ENCODE peak calls at places on chromosomes 13 and 19, in four cellular contexts. I is IMR-90, Z is body of pancreas, D is epithelial cell of esophagus. Y is an unnamed sample.
A peak's percentile ranks its signal among the peaks of the same experiment; 100 is the strongest.

GRCh38 chr19:15454371-15454800 is 4.6 kb upstream of the WIZ start:
- DNase-seq in I (no peak), Z (peak; percentile 54), D (no peak), Y (no peak)

GRCh38 chr13:102555914-102556553 is 40.8 kb upstream of the TPP2 start:
- DNase-seq in I (peak; percentile 26), Z (no peak), D (peak; percentile 73), Y (peak; percentile 51)

GRCh38 chr19:16351133-16351809 is 26.6 kb downstream of the KLF2 start:
- DNase-seq in I (peak; percentile 54), Z (no peak), D (no peak), Y (no peak)

GRCh38 chr13:83618966-83619365 is 263.3 kb downstream of the SLITRK1 start:
- DNase-seq in I (no peak), Z (no peak), D (peak; percentile 51), Y (peak; percentile 20)

GRCh38 chr19:13023666-13024065 is 28.4 kb downstream of the NFIX start:
- DNase-seq in I (no peak), Z (no peak), D (no peak), Y (no peak)

GRCh38 chr13:85313761-85314503 is 485.3 kb downstream of the SLITRK6 start:
- DNase-seq in I (peak; percentile 46), Z (no peak), D (peak; percentile 73), Y (peak; percentile 59)

GRCh38 chr19:27740396-27740795 is 1472.6 kb downstream of the UQCRFS1 start:
- DNase-seq in I (no peak), Z (no peak), D (no peak), Y (no peak)

GRCh38 chr19:43575955-43576451 is 402 bp downstream of the PINLYP start:
- DNase-seq in I (no peak), Z (no peak), D (no peak), Y (no peak)

GRCh38 chr13:38688674-38689073 is 1.8 kb downstream of the FREM2 start:
- DNase-seq in I (no peak), Z (peak; percentile 19), D (no peak), Y (no peak)

GRCh38 chr19:16361254-16361653 is 36.6 kb downstream of the KLF2 start:
- DNase-seq in I (no peak), Z (no peak), D (no peak), Y (no peak)

GRCh38 chr13:28819046-28819747 is 942 bp upstream of the MTUS2 start:
- DNase-seq in I (peak; percentile 12), Z (peak; percentile 25), D (peak; percentile 21), Y (peak; percentile 12)

GRCh38 chr13:53045110-53045509 is 16.5 kb downstream of the OLFM4 start:
- DNase-seq in I (no peak), Z (peak; percentile 29), D (no peak), Y (no peak)

GRCh38 chr13:29905845-29906244 is 55.4 kb upstream of the UBL3 start:
- DNase-seq in I (peak; percentile 56), Z (peak; percentile 56), D (peak; percentile 80), Y (peak; percentile 48)

GRCh38 chr13:27476943-27477681 is 26.7 kb upstream of the MTIF3 start:
- DNase-seq in I (peak; percentile 50), Z (peak; percentile 79), D (peak; percentile 92), Y (peak; percentile 47)

GRCh38 chr13:27375686-27376326 is 48.6 kb upstream of the GTF3A start:
- DNase-seq in I (peak; percentile 70), Z (peak; percentile 81), D (peak; percentile 52), Y (peak; percentile 65)

GRCh38 chr13:22933571-22934181 is 247.1 kb upstream of the SGCG start:
- DNase-seq in I (no peak), Z (no peak), D (no peak), Y (no peak)

GRCh38 chr19:13172335-13173128 is 22.3 kb downstream of the IER2 start:
- DNase-seq in I (peak; percentile 83), Z (peak; percentile 86), D (peak; percentile 84), Y (peak; percentile 82)

GRCh38 chr13:39976481-39976880 is 321.0 kb downstream of the COG6 start:
- DNase-seq in I (no peak), Z (no peak), D (peak; percentile 75), Y (no peak)

GRCh38 chr13:26919311-26919710 is 158.7 kb upstream of the GPR12 start:
- DNase-seq in I (no peak), Z (no peak), D (no peak), Y (peak; percentile 57)

DNA sequence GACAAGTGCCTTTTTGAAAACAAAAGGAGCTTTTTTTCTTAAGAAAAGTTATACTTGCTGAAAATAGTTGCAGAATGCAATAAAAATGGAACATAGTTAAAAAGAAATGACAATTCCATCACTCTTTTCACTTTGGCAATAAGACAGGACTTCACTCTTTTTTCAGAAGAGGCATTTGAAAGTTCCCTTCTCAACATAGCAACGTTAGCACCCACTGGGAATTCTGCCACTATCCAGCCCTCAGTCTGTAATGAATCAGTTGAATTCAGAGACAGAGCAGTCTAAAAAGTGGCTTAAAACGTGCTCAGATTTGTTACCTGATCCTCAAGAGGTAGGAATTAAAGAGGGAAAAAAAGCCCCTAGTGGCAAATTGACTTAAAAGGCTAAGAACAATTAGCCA is 10.2 kb downstream of the RGCC start:
- DNase-seq in I (no peak), Z (no peak), D (no peak), Y (no peak)
- TF ChIP-seq CTCF in I (no peak), Z (no peak), D (no peak), Y (no peak)

DNA sequence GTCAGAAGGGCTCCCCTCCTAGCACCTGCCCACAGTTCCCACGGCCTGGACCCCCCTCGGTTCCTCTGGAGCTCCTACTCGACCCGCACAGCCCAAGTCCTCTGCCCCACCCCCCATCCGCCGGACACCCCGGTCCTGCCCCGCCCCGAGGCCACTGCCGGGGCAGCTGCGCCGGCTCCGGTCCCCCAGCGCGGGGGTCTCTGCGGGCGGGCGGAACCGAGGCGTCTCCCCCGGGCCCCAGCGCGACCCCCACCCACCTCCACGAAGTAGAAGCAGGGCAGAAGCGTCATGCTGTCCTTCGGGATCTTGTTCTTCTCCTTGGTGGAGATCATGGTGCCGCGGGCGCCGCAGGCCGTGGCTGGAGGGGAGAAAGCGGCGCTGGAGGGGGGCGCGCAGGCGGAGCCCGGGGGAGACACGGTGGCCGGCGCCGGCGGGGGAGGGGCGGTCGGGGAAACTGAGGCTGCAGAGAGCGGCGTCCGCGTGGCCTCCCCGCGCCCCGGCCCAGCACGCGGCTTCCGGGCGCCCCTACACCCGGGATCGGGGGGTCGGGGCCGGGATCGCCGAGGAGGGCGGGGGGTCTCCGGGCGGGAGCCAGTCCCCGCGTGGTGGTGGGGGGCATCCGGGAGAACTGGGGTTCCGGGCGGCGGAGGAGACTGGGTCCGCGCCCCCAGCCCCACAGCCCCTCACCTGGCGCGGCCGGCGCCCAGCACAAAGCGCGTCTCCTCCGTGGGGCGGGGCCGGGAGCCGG is at the start of gene PLPPR3:
- DNase-seq in I (no peak), Z (no peak), D (no peak), Y (no peak)
- H3K4me3 ChIP-seq in I (peak within 1 kb of the TSS; percentile 54), Z (no peak within 1 kb of the TSS), D (no peak within 1 kb of the TSS), Y (peak within 1 kb of the TSS; percentile 17)

GRCh38 chr19:50708179-50708879 is 11.3 kb downstream of the SHANK1 start:
- DNase-seq in I (peak; percentile 30), Z (no peak), D (no peak), Y (no peak)

GRCh38 chr19:50711805-50712204 is 7.8 kb downstream of the SHANK1 start:
- DNase-seq in I (no peak), Z (no peak), D (no peak), Y (no peak)

GRCh38 chr19:50711196-50711595 is 8.4 kb downstream of the SHANK1 start:
- DNase-seq in I (no peak), Z (no peak), D (no peak), Y (no peak)

GRCh38 chr19:50710612-50711011 is 9.0 kb downstream of the SHANK1 start:
- DNase-seq in I (no peak), Z (no peak), D (no peak), Y (no peak)

DNA sequence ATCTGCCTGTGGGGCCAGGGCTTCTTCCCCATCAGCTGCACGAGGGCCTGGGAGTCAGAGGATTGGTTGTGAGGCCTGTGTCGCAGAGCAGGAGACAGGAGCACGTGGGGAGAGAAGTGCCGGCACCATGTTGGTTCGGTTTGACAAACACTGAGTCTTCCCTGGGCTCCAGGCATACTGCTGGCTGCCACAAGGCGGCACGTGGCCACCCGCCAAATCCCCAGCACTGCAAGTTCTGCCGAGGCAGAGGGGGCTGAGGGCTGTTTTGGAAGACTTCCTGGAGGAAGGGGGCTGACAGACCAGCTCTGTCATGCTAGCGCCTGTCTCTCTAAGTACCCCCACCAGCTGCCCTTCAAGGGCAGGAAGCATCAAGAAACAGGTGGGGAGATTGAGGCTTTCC is 9.5 kb downstream of the SHANK1 start:
- DNase-seq in I (no peak), Z (no peak), D (no peak), Y (no peak)
- TF ChIP-seq CTCF in I (peak; percentile 10), Z (no peak), D (no peak), Y (no peak)

GRCh38 chr19:51144482-51145045 is 2.5 kb downstream of the SIGLEC7 start:
- DNase-seq in I (no peak), Z (no peak), D (no peak), Y (no peak)
- H3K4me3 ChIP-seq in I (no peak overlapping the region), Z (no peak overlapping the region), D (no peak overlapping the region), Y (no peak overlapping the region)

GRCh38 chr19:54435551-54436016 is 13.4 kb upstream of the LENG8 start:
- DNase-seq in I (no peak), Z (no peak), D (no peak), Y (no peak)
- TF ChIP-seq CTCF in I (no peak), Z (no peak), D (no peak), Y (no peak)

GRCh38 chr13:41427700-41428099 is 29.6 kb upstream of the RGCC start:
- DNase-seq in I (no peak), Z (no peak), D (no peak), Y (no peak)
- H3K4me3 ChIP-seq in I (no peak overlapping the region), Z (no peak overlapping the region), D (no peak overlapping the region), Y (peak overlapping the region; percentile 27)

Y was measured in astrocyte of the spinal cord.